ENCODE peak calls at places on chromosomes 16 and 17, in four cellular contexts. G is A673, X is astrocyte, F is neural progenitor cell. Y is an unnamed sample. For H3K27me3, the result is how much of the 10 kb centered on the place peaks cover.

GRCh38 chr16:24070851-24071250 is 185.3 kb upstream of the CACNG3 start:
- DNase-seq in G (peak), X (peak), F (peak), Y (no peak)

GRCh38 chr16:529012-529575 is 1.6 kb downstream of the CAPN15 start:
- DNase-seq in G (no peak), X (no peak), F (no peak), Y (no peak)

GRCh38 chr16:67393111-67393789 is at the start of gene TPPP3:
- DNase-seq in G (peak), X (peak), F (peak), Y (peak)

GRCh38 chr16:85017151-85017550 is 5.8 kb upstream of the ZDHHC7 start:
- DNase-seq in G (no peak), X (peak), F (no peak), Y (peak)

GRCh38 chr17:78423961-78424747 is 45.7 kb downstream of the PGS1 start:
- DNase-seq in G (peak), X (no peak), F (no peak), Y (no peak)

GRCh38 chr17:63698886-63699637 is 863 bp downstream of the LIMD2 start:
- DNase-seq in G (peak), X (peak), F (peak), Y (peak)

GRCh38 chr16:81008151-81008789 is 1.3 kb downstream of the CENPN start:
- DNase-seq in G (peak), X (no peak), F (no peak), Y (no peak)

GRCh38 chr17:76742958-76743357 is 5.0 kb downstream of the MFSD11 start:
- DNase-seq in G (no peak), X (no peak), F (no peak), Y (no peak)

GRCh38 chr16:3004319-3004718 is 8.4 kb upstream of the CLDN9 start:
- DNase-seq in G (no peak), X (no peak), F (peak), Y (no peak)

GRCh38 chr16:57273359-57273758 is 11.1 kb downstream of the PLLP start:
- DNase-seq in G (no peak), X (no peak), F (peak), Y (no peak)

GRCh38 chr16:57276596-57276995 is 7.9 kb downstream of the PLLP start:
- DNase-seq in G (no peak), X (no peak), F (no peak), Y (no peak)

GRCh38 chr16:57271867-57272495 is 12.5 kb downstream of the PLLP start:
- DNase-seq in G (no peak), X (no peak), F (no peak), Y (peak)

GRCh38 chr16:57271063-57271345 is 13.5 kb downstream of the PLLP start:
- DNase-seq in G (no peak), X (no peak), F (no peak), Y (no peak)

DNA sequence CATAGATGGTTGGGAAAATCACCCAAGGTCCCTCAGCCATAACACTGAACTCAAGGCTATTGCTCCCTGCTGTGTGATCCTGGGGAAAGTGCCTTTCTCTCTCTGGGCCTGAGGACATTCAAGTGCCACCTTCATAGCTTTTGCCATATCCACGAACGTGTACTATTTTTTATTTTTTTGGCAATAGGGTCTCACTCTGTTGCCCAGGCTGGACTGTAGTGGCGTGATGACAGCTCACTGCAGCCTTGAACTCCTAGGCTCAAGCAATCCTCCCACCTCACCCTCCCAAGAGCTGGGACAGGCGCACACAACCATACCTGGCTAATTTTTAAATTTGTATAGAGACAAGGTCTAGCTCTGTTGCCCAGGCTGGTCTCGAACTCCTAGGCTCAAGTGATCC is 10.6 kb downstream of the PLLP start:
- DNase-seq in G (no peak), X (no peak), F (no peak), Y (no peak)
- H3K27ac ChIP-seq in G (no peak), X (no peak), F (no peak), Y (no peak)

GRCh38 chr17:55710410-55710809 is 12.3 kb downstream of the TMEM100 start:
- DNase-seq in G (peak), X (no peak), F (no peak), Y (no peak)

GRCh38 chr17:55708575-55708974 is 14.1 kb downstream of the TMEM100 start:
- DNase-seq in G (no peak), X (no peak), F (no peak), Y (no peak)

GRCh38 chr17:55709440-55709839 is 13.2 kb downstream of the TMEM100 start:
- DNase-seq in G (no peak), X (no peak), F (no peak), Y (no peak)

GRCh38 chr17:55709984-55710383 is 12.7 kb downstream of the TMEM100 start:
- DNase-seq in G (no peak), X (no peak), F (no peak), Y (no peak)

DNA sequence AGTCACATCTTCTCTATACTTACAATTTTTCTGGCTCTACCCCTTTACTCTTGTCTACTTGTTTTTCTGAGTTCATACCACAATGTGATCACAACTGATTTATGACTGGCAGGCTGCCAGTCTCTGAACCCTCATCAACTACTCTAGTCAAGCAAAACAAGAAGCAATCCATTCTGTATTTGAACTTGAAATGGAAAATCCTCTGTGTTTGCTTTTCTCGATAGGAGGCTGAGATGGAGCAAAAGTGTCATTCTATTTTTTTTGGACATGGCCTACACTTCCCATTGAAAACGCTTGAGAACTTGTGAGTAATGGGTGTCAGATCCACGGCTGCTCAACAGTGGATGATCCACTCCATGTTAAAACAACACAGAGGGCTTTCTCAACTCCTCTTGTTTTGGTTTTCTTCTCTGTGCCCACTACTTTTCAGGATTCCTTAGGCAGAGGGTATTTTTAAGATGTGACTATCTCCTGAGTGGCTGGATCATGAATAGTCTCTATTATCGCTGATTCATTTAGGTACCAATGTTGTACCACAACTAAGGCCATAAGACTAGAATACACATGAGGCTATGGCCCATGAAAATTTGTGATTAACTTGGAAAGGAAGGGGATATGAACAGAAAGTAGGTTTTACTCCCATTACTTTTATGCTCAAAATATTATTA is 11.7 kb downstream of the TMEM100 start:
- DNase-seq in G (no peak), X (no peak), F (no peak), Y (no peak)
- H3K27me3 ChIP-seq in G (under half), X (under half), F (under half), Y (under half)

GRCh38 chr16:83539736-83540490 is 267.9 kb upstream of the HSBP1 start:
- DNase-seq in G (no peak), X (peak), F (no peak), Y (no peak)

GRCh38 chr16:83538707-83539106 is 269.1 kb upstream of the HSBP1 start:
- DNase-seq in G (no peak), X (no peak), F (no peak), Y (no peak)

GRCh38 chr16:83542491-83542890 is 265.3 kb upstream of the HSBP1 start:
- DNase-seq in G (no peak), X (no peak), F (no peak), Y (no peak)
- TF ChIP-seq CTCF in G (no peak), X (no peak), F (no peak), Y (no peak)

GRCh38 chr16:8788578-8789172 is 8.8 kb downstream of the TMEM186 start:
- DNase-seq in G (no peak), X (no peak), F (no peak), Y (no peak)
- H3K27ac ChIP-seq in G (no peak), X (no peak), F (no peak), Y (no peak)

DNA sequence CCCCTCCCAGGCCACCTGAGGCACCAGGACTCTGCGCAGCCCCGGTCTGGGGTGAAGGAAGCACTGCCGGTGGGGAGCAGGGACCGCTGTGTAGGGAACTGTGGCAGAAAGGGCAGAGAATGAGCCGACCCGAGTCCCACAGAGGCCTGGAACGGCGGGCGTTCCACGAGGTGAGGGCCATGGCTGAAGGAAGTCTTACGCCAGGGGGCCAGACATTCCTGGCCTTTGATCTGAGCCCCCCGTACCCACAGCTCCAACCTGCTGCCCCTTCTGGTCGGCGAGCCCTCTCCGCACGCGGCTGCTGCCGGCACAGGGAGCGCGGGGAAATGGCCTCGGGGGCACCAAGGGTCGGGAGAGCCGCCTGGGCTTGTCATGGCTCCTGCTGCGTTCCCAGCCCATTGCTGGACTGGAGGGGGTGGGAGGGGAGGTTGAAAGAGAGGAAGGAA is 1.4 kb upstream of the WNT3 start:
- DNase-seq in G (no peak), X (no peak), F (peak), Y (no peak)
- H3K27me3 ChIP-seq in G (under half), X (half or more), F (half or more), Y (half or more)

GRCh38 chr17:49496183-49496865 is 1.2 kb downstream of the NGFR start:
- DNase-seq in G (peak), X (peak), F (peak), Y (peak)

GRCh38 chr17:49495842-49496182 is 719 bp downstream of the NGFR start:
- DNase-seq in G (no peak), X (no peak), F (peak), Y (no peak)

GRCh38 chr17:49494399-49494798 is 694 bp upstream of the NGFR start:
- DNase-seq in G (no peak), X (no peak), F (no peak), Y (no peak)

GRCh38 chr17:49496866-49497146 is 1.7 kb downstream of the NGFR start:
- DNase-seq in G (no peak), X (no peak), F (no peak), Y (no peak)

DNA sequence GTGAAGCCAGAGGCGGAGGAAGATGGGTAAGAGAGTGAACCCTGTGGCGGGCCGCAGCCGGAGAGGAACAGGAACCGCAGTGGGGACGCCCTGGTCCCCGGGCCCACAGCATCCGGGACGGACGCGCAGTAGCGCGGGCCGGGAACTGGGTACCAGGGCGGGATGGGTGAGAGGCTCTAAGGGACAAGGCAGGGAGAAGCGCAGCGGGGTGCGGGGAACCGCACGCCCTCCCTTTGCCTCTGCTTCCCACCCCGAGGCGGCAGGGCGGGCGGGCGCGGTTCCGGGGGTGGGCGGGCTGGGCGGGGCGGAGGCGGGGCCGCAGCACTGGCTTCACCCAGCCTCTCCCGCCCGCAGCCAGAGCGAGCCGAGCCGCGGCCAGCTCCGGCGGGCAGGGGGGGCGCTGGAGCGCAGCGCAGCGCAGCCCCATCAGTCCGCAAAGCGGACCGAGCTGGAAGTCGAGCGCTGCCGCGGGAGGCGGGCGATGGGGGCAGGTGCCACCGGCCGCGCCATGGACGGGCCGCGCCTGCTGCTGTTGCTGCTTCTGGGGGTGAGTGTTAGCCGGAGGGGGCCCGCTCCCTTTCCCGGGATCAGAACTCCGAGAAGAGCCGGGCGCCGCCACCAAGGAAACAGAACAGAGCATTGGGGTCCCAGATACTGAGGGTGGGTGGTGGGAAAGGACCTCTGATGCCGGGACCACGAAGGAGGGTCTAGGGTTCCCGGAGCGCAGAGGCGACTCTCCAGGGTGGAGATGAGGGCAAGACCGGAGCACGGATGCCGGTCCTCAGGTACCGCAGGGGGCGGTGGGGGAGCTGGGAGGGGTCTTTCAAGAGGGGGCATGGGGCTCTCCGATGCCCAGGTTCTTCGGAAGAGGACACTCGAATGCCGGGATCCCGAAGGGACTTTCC is at the start of gene NGFR:
- DNase-seq in G (peak), X (no peak), F (peak), Y (peak)
- TF ChIP-seq CTCF in G (peak), X (no peak), F (peak), Y (no peak)

GRCh38 chr17:81575836-81576235 is 23.7 kb upstream of the FAAP100 start:
- DNase-seq in G (no peak), X (no peak), F (no peak), Y (no peak)

GRCh38 chr17:81578038-81578441 is 25.9 kb upstream of the FAAP100 start:
- DNase-seq in G (no peak), X (peak), F (no peak), Y (no peak)

GRCh38 chr17:81576621-81577277 is 24.6 kb upstream of the FAAP100 start:
- DNase-seq in G (peak), X (peak), F (no peak), Y (no peak)

GRCh38 chr17:81578561-81579225 is 26.5 kb upstream of the FAAP100 start:
- DNase-seq in G (no peak), X (no peak), F (no peak), Y (no peak)

DNA sequence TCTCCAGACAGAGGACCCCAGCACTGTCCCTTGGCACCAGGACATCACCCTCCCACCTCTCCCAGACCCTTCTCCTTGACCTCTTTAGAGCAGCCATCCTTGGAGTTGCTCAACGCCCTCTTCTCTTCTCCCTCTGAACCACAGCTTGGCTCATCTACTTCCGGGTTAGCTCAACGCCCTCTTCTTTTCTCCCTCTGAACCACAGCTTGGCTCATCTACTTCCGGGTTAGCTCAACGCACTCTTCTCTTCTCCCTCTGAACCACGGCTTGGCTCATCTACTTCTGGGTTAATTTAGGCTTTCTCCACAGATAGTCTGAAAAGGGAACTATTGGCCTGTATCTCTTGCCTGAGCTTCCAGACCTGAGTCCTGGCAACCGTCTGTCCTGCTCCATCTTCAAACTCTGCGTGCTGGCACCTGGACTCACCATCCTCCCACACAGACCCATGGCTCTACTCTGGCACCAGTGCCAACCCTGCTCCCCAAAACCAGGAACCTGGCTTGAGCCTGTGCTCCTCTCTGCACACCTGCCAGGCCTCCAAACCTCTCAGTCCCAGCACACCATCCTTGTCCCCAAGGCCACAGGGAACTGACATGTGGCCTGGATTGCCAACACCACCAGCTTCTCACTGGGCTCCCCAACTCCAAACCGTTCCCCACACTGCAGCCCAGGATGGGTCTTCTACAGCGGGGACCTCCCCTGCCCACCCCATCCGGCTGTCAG is 25.3 kb upstream of the FAAP100 start:
- DNase-seq in G (no peak), X (no peak), F (no peak), Y (no peak)
- H3K27ac ChIP-seq in G (peak), X (peak), F (no peak), Y (no peak)

DNA sequence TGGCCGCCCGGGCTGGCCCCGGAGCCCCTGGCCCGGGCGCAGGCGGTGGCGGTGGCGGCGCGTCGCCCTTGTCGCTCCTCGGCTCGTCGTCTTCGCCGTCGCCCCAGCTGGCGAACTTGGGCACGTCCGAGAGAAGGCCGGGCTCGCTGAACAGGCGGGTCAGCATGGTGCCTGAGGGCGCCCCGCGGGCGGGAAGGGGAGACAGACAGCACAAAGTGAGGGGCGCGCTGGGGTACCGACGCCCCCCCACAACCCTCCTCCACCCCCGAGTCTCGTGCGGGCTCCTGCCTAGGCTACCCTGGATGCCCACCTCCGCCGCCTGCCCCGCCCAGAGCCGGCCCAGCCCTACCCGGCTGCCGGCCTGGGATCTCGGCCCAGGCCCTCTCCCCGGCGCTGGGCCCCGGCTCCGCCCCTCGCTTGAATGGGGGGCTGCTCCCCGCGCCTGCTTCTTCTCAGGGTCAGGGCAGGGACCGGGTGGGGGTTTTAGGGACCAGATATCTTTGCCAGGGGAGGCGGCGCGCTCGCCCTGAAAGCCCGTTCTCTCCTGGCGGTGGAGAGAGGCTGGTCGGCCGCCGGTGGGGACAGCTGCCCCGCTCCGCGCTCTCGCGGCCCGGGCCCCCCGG is 1.2 kb downstream of the NEUROD2 start:
- DNase-seq in G (no peak), X (no peak), F (peak), Y (no peak)
- H3K27me3 ChIP-seq in G (half or more), X (half or more), F (half or more), Y (half or more)

GRCh38 chr17:16380640-16381495 is at the start of gene UBB:
- DNase-seq in G (peak), X (peak), F (peak), Y (peak)

GRCh38 chr17:16378631-16379282 is 2.1 kb upstream of the UBB start:
- DNase-seq in G (no peak), X (no peak), F (no peak), Y (no peak)

GRCh38 chr17:16383216-16383615 is 2.3 kb downstream of the UBB start:
- DNase-seq in G (no peak), X (no peak), F (no peak), Y (no peak)

GRCh38 chr17:16379654-16380053 is 1.2 kb upstream of the UBB start:
- DNase-seq in G (no peak), X (no peak), F (no peak), Y (no peak)

GRCh38 chr17:16381496-16381820 is 567 bp downstream of the UBB start:
- DNase-seq in G (no peak), X (peak), F (no peak), Y (no peak)
- TF ChIP-seq CTCF in G (no peak), X (no peak), F (no peak), Y (no peak)

Y was measured in heart left ventricle.